ENCODE peak calls at places on chromosomes 16 and 17, in five cellular contexts. X is T-helper 9 cell; Z is aorta; B is CD4-positive, alpha-beta T cell; H is LoVo. S is an unnamed sample.

GRCh38 chr17:57404073-57404472 is 147.8 kb downstream of the MSI2 start:
- DNase-seq in B (no peak), Z (no peak), H (no peak), X (no peak), S (no peak)

GRCh38 chr16:1181715-1182671 is 29.1 kb downstream of the CACNA1H start:
- DNase-seq in H (peak), X (no peak), B (no peak), Z (peak), S (no peak)

GRCh38 chr17:79627184-79627765 is 16.4 kb upstream of the RBFOX3 start:
- DNase-seq in Z (peak), B (no peak), H (no peak), X (no peak), S (peak)

GRCh38 chr16:2751577-2752034 is 832 bp upstream of the SRRM2 start:
- DNase-seq in H (peak), X (no peak), Z (no peak), B (no peak), S (no peak)

GRCh38 chr17:17055286-17056166 is 13.3 kb downstream of the MPRIP start:
- DNase-seq in X (no peak), H (no peak), B (no peak), Z (no peak), S (no peak)

GRCh38 chr17:13476722-13477121 is 125.0 kb downstream of the HS3ST3A1 start:
- DNase-seq in Z (no peak), H (no peak), B (no peak), X (no peak), S (no peak)

GRCh38 chr17:7579001-7579838 is at the start of gene CD68:
- DNase-seq in H (peak), B (no peak), Z (peak), X (no peak), S (peak)

GRCh38 chr17:56425483-56425882 is 168.0 kb upstream of the NOG start:
- DNase-seq in Z (no peak), B (no peak), H (no peak), X (no peak), S (no peak)

GRCh38 chr17:16150251-16150859 is 65.0 kb downstream of the NCOR1 start:
- DNase-seq in Z (no peak), X (no peak), H (no peak), B (no peak), S (no peak)

GRCh38 chr17:58294034-58294433 is 13.3 kb upstream of the MPO start:
- DNase-seq in B (no peak), Z (no peak), H (no peak), X (no peak), S (no peak)

GRCh38 chr17:47975815-47976190 is 4.9 kb downstream of the CDK5RAP3 start:
- DNase-seq in Z (no peak), H (no peak), X (no peak), B (no peak), S (no peak)

GRCh38 chr16:88348377-88349152 is 34.2 kb upstream of the ZNF469 start:
- DNase-seq in H (no peak), B (no peak), Z (peak), X (no peak), S (peak)

GRCh38 chr16:593406-593805 is 3.5 kb downstream of the RAB40C start:
- DNase-seq in B (no peak), H (peak), Z (no peak), X (no peak), S (no peak)

GRCh38 chr16:22843856-22844255 is 29.9 kb downstream of the HS3ST2 start:
- DNase-seq in H (no peak), X (no peak), B (no peak), Z (no peak), S (no peak)

GRCh38 chr16:65122724-65122973 is 786 bp upstream of the CDH11 start:
- DNase-seq in H (no peak), B (no peak), X (no peak), Z (no peak), S (no peak)

GRCh38 chr16:26078971-26079370 is 387.2 kb downstream of the HS3ST4 start:
- DNase-seq in H (no peak), Z (no peak), X (no peak), B (no peak), S (no peak)

GRCh38 chr17:74524751-74525725 is 6.2 kb downstream of the CD300LB start:
- DNase-seq in H (no peak), X (no peak), B (no peak), Z (peak), S (no peak)

GRCh38 chr17:56532926-56533325 is 60.6 kb upstream of the NOG start:
- DNase-seq in H (no peak), B (no peak), X (no peak), Z (no peak), S (no peak)

GRCh38 chr16:59170065-59170712 is 436.1 kb upstream of the GOT2 start:
- DNase-seq in X (no peak), B (no peak), Z (no peak), H (no peak), S (no peak)

GRCh38 chr17:74758846-74759163 is 10.4 kb downstream of the NHERF1 start:
- DNase-seq in B (no peak), Z (no peak), H (no peak), X (no peak), S (no peak)

GRCh38 chr17:81295678-81296381 is 723 bp upstream of the SLC38A10 start:
- DNase-seq in B (peak), H (peak), X (peak), Z (no peak), S (peak)

GRCh38 chr16:51391798-51392511 is 240.9 kb upstream of the SALL1 start:
- DNase-seq in X (no peak), Z (no peak), H (no peak), B (no peak), S (no peak)

GRCh38 chr16:15033309-15033707 is 22.6 kb downstream of the NTAN1 start:
- DNase-seq in Z (no peak), B (no peak), H (no peak), X (no peak), S (peak)

GRCh38 chr17:73399056-73399455 is 87.3 kb upstream of the CDC42EP4 start:
- DNase-seq in H (no peak), X (no peak), Z (no peak), B (no peak), S (no peak)

S was measured in RWPE2.